ENCODE peak calls at places on chromosomes 16 and 17, in five cellular contexts. H is posterior vena cava, B is heart left ventricle, C is hepatocyte, E is HFFc6. S is an unnamed sample.

GRCh38 chr16:67162439-67163163 is 1.9 kb upstream of the HSF4 start:
- DNase-seq in H (no peak), B (no peak), C (no peak), E (no peak), S (no peak)

GRCh38 chr17:63681530-63681929 is 18.4 kb downstream of the LIMD2 start:
- DNase-seq in H (no peak), B (no peak), C (no peak), E (no peak), S (no peak)

GRCh38 chr17:42251115-42251514 is 25.1 kb downstream of the STAT5B start:
- DNase-seq in H (no peak), B (no peak), C (no peak), E (no peak), S (no peak)

GRCh38 chr17:11803635-11804034 is 193.6 kb downstream of the ZNF18 start:
- DNase-seq in H (no peak), B (no peak), C (no peak), E (no peak), S (no peak)

GRCh38 chr17:48731355-48731754 is 2.8 kb upstream of the HOXB13 start:
- DNase-seq in H (no peak), B (no peak), C (no peak), E (no peak), S (no peak)

GRCh38 chr17:1957037-1957436 is 68.1 kb downstream of the RTN4RL1 start:
- DNase-seq in H (no peak), B (no peak), C (no peak), E (peak; percentile 18), S (no peak)

GRCh38 chr17:72614871-72615626 is 477.4 kb downstream of the SLC39A11 start:
- DNase-seq in H (no peak), B (no peak), C (peak; percentile 90), E (peak; percentile 26), S (no peak)

GRCh38 chr17:80569936-80570335 is 25.3 kb downstream of the RPTOR start:
- DNase-seq in H (no peak), B (no peak), C (no peak), E (no peak), S (no peak)

GRCh38 chr17:44121997-44122824 is 1.2 kb downstream of the HDAC5 start:
- DNase-seq in H (no peak), B (no peak), C (no peak), E (no peak), S (no peak)

GRCh38 chr16:2791174-2791573 is 3.8 kb upstream of the PRSS33 start:
- DNase-seq in H (peak; percentile 34), B (no peak), C (no peak), E (no peak), S (no peak)

GRCh38 chr17:60102632-60103047 is 23.9 kb upstream of the HEATR6 start:
- DNase-seq in H (peak; percentile 84), B (no peak), C (no peak), E (peak; percentile 55), S (peak; percentile 15)

GRCh38 chr17:32319548-32319905 is 22.4 kb downstream of the C17orf75 start:
- DNase-seq in H (peak; percentile 92), B (peak; percentile 77), C (peak; percentile 79), E (peak; percentile 41), S (peak; percentile 50)

GRCh38 chr16:78660795-78661194 is 561.3 kb downstream of the WWOX start:
- DNase-seq in H (no peak), B (no peak), C (no peak), E (no peak), S (no peak)

GRCh38 chr17:1362964-1363363 is 37.1 kb downstream of the YWHAE start:
- DNase-seq in H (no peak), B (no peak), C (no peak), E (no peak), S (no peak)

GRCh38 chr17:57956311-57957119 is 1.3 kb upstream of the CUEDC1 start:
- DNase-seq in H (peak; percentile 36), B (peak; percentile 4), C (no peak), E (no peak), S (no peak)

GRCh38 chr17:40071720-40072480 is 9.1 kb downstream of the THRA start:
- DNase-seq in H (no peak), B (peak; percentile 68), C (peak; percentile 72), E (no peak), S (no peak)

GRCh38 chr17:74113326-74113725 is 90.2 kb upstream of the RPL38 start:
- DNase-seq in H (peak; percentile 47), B (no peak), C (no peak), E (no peak), S (no peak)

GRCh38 chr17:30969989-30970680 is 704 bp upstream of the RNF135 start:
- DNase-seq in H (peak; percentile 78), B (no peak), C (peak; percentile 30), E (peak; percentile 23), S (no peak)